ENCODE peak calls at places on chromosomes 12 and 14, in eight cellular contexts. B is fibroblast of mammary gland, Z is kidney epithelial cell, S is MM.1S, M is BJ, I is lower lobe of right lung, A is lower leg skin, G is thoracic aorta. V is an unnamed sample.

GRCh38 chr12:93670104-93670503 is 7.1 kb upstream of the CRADD start:
- DNase-seq in G (no peak), M (no peak), I (no peak), A (no peak), Z (no peak), S (no peak), B (no peak), V (no peak)

GRCh38 chr14:36655963-36656768 is 5.5 kb upstream of the PAX9 start:
- DNase-seq in S (no peak), I (no peak), G (no peak), B (peak), A (no peak), M (no peak), Z (no peak), V (peak)

GRCh38 chr12:102301547-102301946 is 103.9 kb upstream of the PMCH start:
- DNase-seq in S (no peak), I (no peak), A (no peak), B (no peak), M (no peak), G (no peak), Z (no peak), V (no peak)

GRCh38 chr14:106790189-106791036 is 1264.0 kb downstream of the TMEM121 start:
- DNase-seq in B (no peak), I (peak), G (no peak), A (no peak), M (no peak), S (peak), Z (no peak), V (no peak)

GRCh38 chr14:75602527-75602926 is 24.1 kb downstream of the FLVCR2 start:
- DNase-seq in Z (no peak), M (no peak), S (no peak), A (no peak), G (no peak), I (no peak), B (no peak), V (no peak)

GRCh38 chr14:72049462-72049861 is 117.2 kb downstream of the RGS6 start:
- DNase-seq in S (no peak), Z (no peak), A (no peak), B (no peak), I (no peak), G (no peak), M (no peak), V (peak)

GRCh38 chr12:82329508-82329907 is 28.7 kb downstream of the CCDC59 start:
- DNase-seq in S (no peak), Z (no peak), A (no peak), B (no peak), G (no peak), I (no peak), M (no peak), V (no peak)

GRCh38 chr14:51576112-51576420 is 75.6 kb upstream of the FRMD6 start:
- DNase-seq in G (no peak), M (no peak), I (no peak), B (peak), A (no peak), S (no peak), Z (peak), V (no peak)

GRCh38 chr12:7324176-7324575 is 20.3 kb downstream of the ACSM4 start:
- DNase-seq in S (no peak), G (no peak), Z (no peak), M (no peak), A (no peak), I (no peak), B (no peak), V (no peak)

GRCh38 chr12:15201456-15201855 is 19.8 kb downstream of the RERG start:
- DNase-seq in A (no peak), Z (no peak), M (no peak), B (no peak), G (no peak), S (no peak), I (no peak), V (no peak)

GRCh38 chr14:35398095-35398584 is 6.4 kb downstream of the NFKBIA start:
- DNase-seq in B (peak), A (no peak), M (no peak), Z (no peak), S (no peak), G (no peak), I (no peak), V (peak)

GRCh38 chr14:90757452-90757851 is 58.8 kb downstream of the TTC7B start:
- DNase-seq in G (no peak), I (no peak), B (no peak), M (no peak), Z (no peak), S (no peak), A (no peak), V (no peak)
- H3K4me3 ChIP-seq in G (peak), I (peak), B (no peak), M (no peak), Z (no peak), S (no peak), A (no peak), V (no peak)

GRCh38 chr12:115225845-115226244 is 541.9 kb upstream of the TBX3 start:
- DNase-seq in B (no peak), A (no peak), G (no peak), S (no peak), M (no peak), I (no peak), Z (no peak), V (no peak)
- TF ChIP-seq CTCF in B (no peak), A (no peak), G (no peak), S (no peak), M (no peak), I (no peak), Z (no peak), V (no peak)

GRCh38 chr12:47884501-47884900 is 20.3 kb downstream of the VDR start:
- DNase-seq in B (no peak), A (no peak), G (no peak), M (no peak), S (no peak), I (no peak), Z (no peak), V (no peak)

GRCh38 chr12:47883663-47884195 is 21.1 kb downstream of the VDR start:
- DNase-seq in S (no peak), G (no peak), B (no peak), M (no peak), Z (no peak), I (no peak), A (no peak), V (no peak)

GRCh38 chr12:47881826-47882427 is 22.9 kb downstream of the VDR start:
- DNase-seq in G (no peak), Z (peak), I (no peak), S (no peak), M (peak), A (peak), B (peak), V (peak)

GRCh38 chr12:47881041-47881440 is 23.8 kb downstream of the VDR start:
- DNase-seq in Z (no peak), A (no peak), S (no peak), I (no peak), M (no peak), G (no peak), B (peak), V (no peak)

DNA sequence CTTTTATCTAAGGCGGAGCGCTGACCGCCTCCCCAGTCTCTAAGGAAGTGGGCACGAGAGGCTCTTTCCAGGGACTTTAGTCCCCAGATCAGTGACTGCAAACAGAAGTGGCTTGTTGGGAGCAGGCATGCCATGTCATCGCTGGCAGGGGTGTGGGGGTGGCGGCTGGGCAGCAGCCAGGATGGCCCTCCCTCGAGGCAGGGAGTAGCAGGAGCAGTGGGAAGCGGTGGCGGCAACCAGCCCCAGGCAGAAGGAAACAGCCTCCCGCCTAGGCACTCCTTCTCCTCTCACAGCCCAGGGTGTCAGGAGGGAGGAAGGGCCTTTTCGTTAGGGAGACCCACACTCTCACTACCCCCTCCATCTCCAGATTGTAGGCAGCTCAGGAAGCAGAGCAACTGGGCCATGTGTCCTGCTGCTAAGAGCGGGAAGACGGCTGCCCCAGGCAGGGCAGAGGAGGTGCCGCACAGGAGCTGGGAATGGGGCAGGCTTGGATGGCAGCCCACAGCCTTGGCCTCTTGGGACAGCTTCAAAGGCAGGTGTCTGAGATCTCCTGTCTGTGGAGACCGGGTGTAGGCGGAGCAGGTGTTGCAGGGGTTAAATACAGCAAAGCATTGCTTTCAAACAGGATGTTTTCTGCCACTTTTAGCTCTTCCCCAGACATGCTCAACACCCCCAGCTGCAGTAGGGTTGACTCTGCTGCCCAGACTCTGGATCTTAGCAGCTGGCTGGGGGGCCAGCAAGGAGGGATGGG is 21.8 kb downstream of the VDR start:
- DNase-seq in M (no peak), G (no peak), Z (no peak), B (no peak), I (peak), A (no peak), S (peak), V (peak)
- H3K4me3 ChIP-seq in M (no peak), G (no peak), Z (no peak), B (no peak), I (peak), A (no peak), S (no peak), V (no peak)

GRCh38 chr14:25518347-25518746 is 468.4 kb upstream of the STXBP6 start:
- DNase-seq in I (no peak), G (no peak), M (no peak), S (no peak), A (no peak), B (no peak), Z (no peak), V (no peak)

DNA sequence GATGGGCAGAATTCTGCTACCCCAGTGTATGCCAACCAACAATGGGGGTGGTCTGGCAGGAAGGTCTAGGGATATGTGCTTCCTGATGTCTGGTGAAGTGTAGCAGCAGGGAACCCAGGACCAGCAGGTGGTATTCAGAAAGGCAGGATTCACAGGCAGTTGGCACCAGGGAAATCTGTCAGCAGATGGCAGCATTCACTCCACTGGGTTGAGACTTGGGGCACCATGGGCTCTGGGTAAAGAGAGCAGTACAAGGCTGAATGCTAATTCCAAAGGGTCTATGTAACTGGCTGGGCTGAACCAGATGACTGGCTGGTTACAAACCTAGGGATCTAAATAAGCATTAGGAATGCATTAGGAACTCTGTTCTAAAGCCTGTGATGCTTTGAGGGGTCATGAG is 466.9 kb upstream of the STXBP6 start:
- DNase-seq in G (no peak), Z (no peak), I (no peak), M (no peak), A (no peak), B (no peak), S (no peak), V (no peak)
- TF ChIP-seq CTCF in G (no peak), Z (no peak), I (no peak), M (no peak), A (no peak), B (no peak), S (no peak), V (no peak)

DNA sequence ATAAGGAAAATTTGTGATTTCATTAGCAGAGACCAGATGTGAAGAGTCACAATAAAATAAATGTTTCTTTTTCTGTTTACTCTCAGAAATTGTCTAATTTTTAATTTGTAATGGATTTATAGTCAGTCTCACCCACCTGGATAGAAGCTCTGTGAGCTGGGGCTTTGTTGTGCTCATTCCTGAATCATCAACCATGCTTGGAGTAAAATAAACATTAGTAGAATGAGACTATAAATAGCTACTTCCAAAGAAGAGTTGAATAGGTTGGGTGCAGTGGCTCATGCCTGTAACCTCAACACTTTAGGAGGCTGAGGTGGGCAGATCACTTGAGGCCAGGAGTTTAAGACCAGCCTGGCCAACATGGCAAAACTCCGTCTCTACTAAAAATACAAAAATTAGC is 185.3 kb upstream of the FBXO33 start:
- DNase-seq in A (no peak), Z (peak), S (no peak), G (no peak), B (no peak), M (no peak), I (no peak), V (no peak)
- H3K4me3 ChIP-seq in A (no peak), Z (no peak), S (no peak), G (no peak), B (no peak), M (no peak), I (no peak), V (no peak)

GRCh38 chr12:26461799-26462198 is 266.4 kb downstream of the SSPN start:
- DNase-seq in A (no peak), M (no peak), Z (no peak), G (no peak), B (no peak), I (no peak), S (no peak), V (no peak)

GRCh38 chr12:26460361-26460760 is 265.0 kb downstream of the SSPN start:
- DNase-seq in M (no peak), S (no peak), G (no peak), B (no peak), A (no peak), Z (no peak), I (no peak), V (no peak)

GRCh38 chr12:26466709-26467108 is 271.3 kb downstream of the SSPN start:
- DNase-seq in B (no peak), A (no peak), S (no peak), G (no peak), I (no peak), M (no peak), Z (no peak), V (no peak)

GRCh38 chr12:26469801-26470200 is 274.4 kb downstream of the SSPN start:
- DNase-seq in G (no peak), S (no peak), A (no peak), I (no peak), M (no peak), Z (no peak), B (peak), V (no peak)

GRCh38 chr12:26465419-26466097 is 270.2 kb downstream of the SSPN start:
- DNase-seq in G (no peak), M (no peak), B (peak), A (no peak), I (no peak), Z (no peak), S (no peak), V (no peak)
- TF ChIP-seq CTCF in G (no peak), M (peak), B (no peak), A (no peak), I (no peak), Z (peak), S (no peak), V (peak)

GRCh38 chr12:132330549-132330881 is 1.1 kb upstream of the GALNT9 start:
- DNase-seq in B (no peak), A (no peak), M (no peak), Z (no peak), S (no peak), I (no peak), G (no peak), V (no peak)

GRCh38 chr12:132328282-132329029 is 933 bp downstream of the GALNT9 start:
- DNase-seq in G (no peak), S (no peak), A (no peak), B (no peak), Z (no peak), M (no peak), I (no peak), V (no peak)

GRCh38 chr12:132327351-132328171 is 1.8 kb downstream of the GALNT9 start:
- DNase-seq in A (peak), G (no peak), I (peak), Z (peak), M (peak), S (no peak), B (peak), V (peak)

GRCh38 chr12:132329739-132330548 is 555 bp upstream of the GALNT9 start:
- DNase-seq in G (no peak), M (no peak), I (no peak), B (no peak), A (no peak), Z (no peak), S (no peak), V (no peak)

DNA sequence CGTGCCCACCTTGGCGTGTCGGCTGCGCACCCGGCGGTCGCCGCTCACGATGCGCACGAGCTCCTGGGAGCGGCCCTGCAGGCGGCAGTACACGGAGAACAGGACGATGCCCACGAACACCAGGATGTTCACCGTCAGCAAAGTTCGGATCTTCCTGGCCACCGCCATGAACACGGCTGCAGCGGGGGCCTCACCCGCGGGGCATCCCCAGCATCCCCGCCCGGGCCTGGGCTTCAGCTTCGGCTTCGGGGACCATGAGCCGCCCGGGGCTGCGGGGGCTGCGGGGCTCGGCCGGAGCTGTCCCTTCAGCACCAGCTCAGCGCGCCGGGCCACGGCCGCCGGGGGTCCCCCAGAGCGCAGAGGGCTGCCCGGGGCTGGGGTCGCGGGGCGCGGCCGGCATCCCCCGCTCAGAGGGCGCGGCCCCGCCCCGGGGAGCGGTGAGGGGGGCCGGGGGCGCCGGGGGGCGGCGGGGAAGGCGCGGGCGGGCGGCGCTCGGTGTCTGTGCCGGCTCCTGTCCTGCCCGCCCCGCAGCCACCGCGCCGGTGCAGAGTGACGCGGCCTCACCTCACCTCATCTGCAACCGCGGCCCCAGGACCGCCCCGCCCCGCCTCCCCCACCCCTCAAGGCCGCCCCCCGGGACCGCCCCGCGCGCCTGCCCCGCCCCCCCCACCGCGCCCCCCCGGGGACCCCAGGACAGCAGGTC is at the start of gene GALNT9:
- DNase-seq in B (no peak), I (no peak), Z (no peak), S (no peak), G (no peak), A (no peak), M (no peak), V (no peak)
- H3K4me3 ChIP-seq in B (no peak), I (no peak), Z (no peak), S (no peak), G (no peak), A (no peak), M (no peak), V (no peak)

DNA sequence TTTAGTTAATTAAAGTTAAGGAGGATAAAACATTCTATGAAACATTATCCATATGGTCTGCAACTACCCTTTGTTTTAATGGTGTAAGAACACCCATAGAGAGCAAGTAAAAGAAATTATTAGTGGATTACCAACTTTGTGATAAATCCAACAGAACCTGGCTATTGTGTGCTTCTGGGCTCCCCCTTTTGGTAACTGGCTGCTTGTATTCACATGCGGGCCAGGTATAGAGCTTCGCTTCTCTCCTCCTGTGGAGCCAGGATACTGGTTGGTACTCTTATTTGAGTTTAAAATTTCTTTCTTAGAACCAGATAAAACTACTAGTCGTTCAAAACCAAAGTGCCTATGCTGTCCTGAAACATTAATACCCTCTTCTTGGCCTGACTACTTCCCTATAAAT is 81.0 kb downstream of the PTPRR start:
- DNase-seq in I (no peak), G (no peak), S (no peak), A (no peak), Z (no peak), B (no peak), M (no peak), V (no peak)
- TF ChIP-seq CTCF in I (no peak), G (no peak), S (peak), A (no peak), Z (peak), B (no peak), M (no peak), V (no peak)

GRCh38 chr12:130139541-130139940 is 22.7 kb upstream of the FZD10 start:
- DNase-seq in B (no peak), Z (no peak), A (no peak), M (no peak), S (no peak), I (no peak), G (no peak), V (no peak)
- H3K4me3 ChIP-seq in B (no peak), Z (no peak), A (no peak), M (no peak), S (no peak), I (no peak), G (no peak), V (no peak)

V was measured in epithelial cell of esophagus.